ENCODE peak calls at places on chromosomes 13 and 19, in ten cellular contexts. V is small intestine; X is breast epithelium; P is mesenchymal stem cell; F is adrenal gland; N is tibial nerve; S is CD4-positive, CD25-positive, alpha-beta regulatory T cell; I is ovary; L is CD4-positive, alpha-beta memory T cell; J is H7. Y is an unnamed sample.
A peak's percentile ranks its signal among the peaks of the same experiment; 100 is the strongest.

GRCh38 chr19:51123381-51124186 is 1.1 kb upstream of the SIGLEC9 start:
- DNase-seq in P (no peak), S (peak; percentile 74), X (no peak), I (no peak), F (no peak), J (no peak), V (no peak), L (peak; percentile 69), N (no peak), Y (peak; percentile 61)

GRCh38 chr19:46821512-46822359 is 28.9 kb downstream of the AP2S1 start:
- DNase-seq in J (peak; percentile 29), P (no peak), N (no peak), I (no peak), V (peak; percentile 24), X (no peak), S (peak; percentile 49), L (peak; percentile 60), F (no peak), Y (peak; percentile 55)

GRCh38 chr13:95627590-95627989 is 16.9 kb downstream of the DZIP1 start:
- DNase-seq in S (no peak), X (no peak), L (no peak), V (no peak), P (peak; percentile 14), F (no peak), I (no peak), J (no peak), N (no peak), Y (no peak)

GRCh38 chr13:113886561-113887112 is 22.8 kb upstream of the GAS6 start:
- DNase-seq in I (no peak), V (no peak), S (no peak), N (no peak), P (no peak), L (no peak), X (no peak), J (no peak), F (no peak), Y (no peak)

GRCh38 chr19:6632002-6632621 is 37.8 kb downstream of the TNFSF14 start:
- DNase-seq in N (peak; percentile 62), L (peak; percentile 82), V (peak; percentile 83), S (peak; percentile 83), F (peak; percentile 79), X (peak; percentile 52), P (peak; percentile 57), I (peak; percentile 58), J (peak; percentile 80), Y (no peak)

GRCh38 chr13:112067121-112067741 is at the start of gene SOX1:
- DNase-seq in N (no peak), P (no peak), J (peak; percentile 80), L (no peak), F (no peak), I (no peak), S (no peak), X (no peak), V (no peak), Y (no peak)

GRCh38 chr13:95492044-95492801 is 60.3 kb upstream of the CLDN10 start:
- DNase-seq in N (no peak), P (no peak), I (no peak), S (no peak), X (no peak), L (no peak), F (no peak), V (peak; percentile 87), J (no peak), Y (no peak)

GRCh38 chr13:40313269-40314200 is 352.9 kb downstream of the FOXO1 start:
- DNase-seq in F (no peak), N (no peak), J (no peak), I (no peak), V (peak; percentile 24), L (no peak), P (no peak), S (no peak), X (no peak), Y (no peak)

GRCh38 chr19:13788991-13789390 is 6.3 kb upstream of the ZSWIM4 start:
- DNase-seq in X (peak; percentile 59), F (no peak), I (no peak), S (no peak), P (peak; percentile 71), J (peak; percentile 15), V (no peak), L (peak; percentile 55), N (no peak), Y (peak; percentile 67)

GRCh38 chr19:3061214-3062161 is 807 bp downstream of the TLE5 start:
- DNase-seq in I (peak; percentile 77), S (peak; percentile 90), J (peak; percentile 87), P (no peak), N (no peak), V (peak; percentile 61), X (no peak), L (peak; percentile 86), F (peak; percentile 67), Y (peak; percentile 82)

GRCh38 chr13:91572944-91573535 is 174.6 kb downstream of the GPC5 start:
- DNase-seq in S (no peak), P (no peak), X (no peak), F (no peak), V (no peak), I (no peak), L (no peak), N (no peak), J (no peak), Y (no peak)

GRCh38 chr13:93857126-93857525 is 622.4 kb downstream of the DCT start:
- DNase-seq in S (no peak), X (no peak), L (no peak), F (no peak), P (no peak), N (no peak), J (no peak), V (no peak), I (no peak), Y (no peak)

GRCh38 chr13:27375686-27376326 is 48.6 kb upstream of the GTF3A start:
- DNase-seq in N (no peak), V (peak; percentile 49), S (peak; percentile 23), L (peak; percentile 40), P (peak; percentile 73), X (no peak), I (peak; percentile 38), F (peak; percentile 59), J (peak; percentile 89), Y (peak; percentile 81)

GRCh38 chr13:80132741-80133601 is 208.0 kb downstream of the SPRY2 start:
- DNase-seq in P (peak; percentile 93), S (no peak), L (no peak), X (peak; percentile 53), F (peak; percentile 53), N (peak; percentile 13), V (peak; percentile 94), J (no peak), I (peak; percentile 22), Y (no peak)

GRCh38 chr13:113840541-113841354 is 23.1 kb downstream of the GAS6 start:
- DNase-seq in X (no peak), F (no peak), I (no peak), P (no peak), V (no peak), N (no peak), S (no peak), J (no peak), L (no peak), Y (no peak)

GRCh38 chr13:87851395-87851794 is 180.2 kb downstream of the SLITRK5 start:
- DNase-seq in I (no peak), F (no peak), X (no peak), J (no peak), V (no peak), L (no peak), N (no peak), P (no peak), S (no peak), Y (no peak)

GRCh38 chr19:50722248-50723013 is 733 bp upstream of the CLEC11A start:
- DNase-seq in P (no peak), F (no peak), X (no peak), J (peak; percentile 46), S (no peak), L (no peak), N (no peak), I (no peak), V (no peak), Y (no peak)

GRCh38 chr13:42445354-42445753 is 128.6 kb upstream of the TNFSF11 start:
- DNase-seq in I (no peak), P (no peak), L (no peak), X (no peak), V (no peak), J (no peak), S (no peak), N (no peak), F (no peak), Y (no peak)

GRCh38 chr19:35341565-35342225 is 6.0 kb upstream of the FFAR1 start:
- DNase-seq in S (no peak), J (no peak), I (no peak), F (no peak), L (no peak), V (no peak), P (no peak), N (no peak), X (no peak), Y (peak; percentile 31)
- H3K36me3 ChIP-seq in S (no peaks in the 10 kb centered on the region), J (no peaks in the 10 kb centered on the region), I (no peaks in the 10 kb centered on the region), F (no peaks in the 10 kb centered on the region), L (no peaks in the 10 kb centered on the region), V (no peaks in the 10 kb centered on the region), P (no peaks in the 10 kb centered on the region), N (no peaks in the 10 kb centered on the region), X (no peaks in the 10 kb centered on the region), Y (no peaks in the 10 kb centered on the region)

GRCh38 chr19:29844891-29845575 is 33.2 kb downstream of the CCNE1 start:
- DNase-seq in L (peak; percentile 94), S (peak; percentile 96), X (peak; percentile 91), F (peak; percentile 98), N (peak; percentile 72), V (peak; percentile 91), I (peak; percentile 93), P (peak; percentile 91), J (peak; percentile 97), Y (peak; percentile 95)
- H3K36me3 ChIP-seq in L (no peaks in the 10 kb centered on the region), S (no peaks in the 10 kb centered on the region), X (no peaks in the 10 kb centered on the region), F (no peaks in the 10 kb centered on the region), N (no peaks in the 10 kb centered on the region), V (no peaks in the 10 kb centered on the region), I (no peaks in the 10 kb centered on the region), P (no peaks in the 10 kb centered on the region), J (no peaks in the 10 kb centered on the region), Y (no peaks in the 10 kb centered on the region)

DNA sequence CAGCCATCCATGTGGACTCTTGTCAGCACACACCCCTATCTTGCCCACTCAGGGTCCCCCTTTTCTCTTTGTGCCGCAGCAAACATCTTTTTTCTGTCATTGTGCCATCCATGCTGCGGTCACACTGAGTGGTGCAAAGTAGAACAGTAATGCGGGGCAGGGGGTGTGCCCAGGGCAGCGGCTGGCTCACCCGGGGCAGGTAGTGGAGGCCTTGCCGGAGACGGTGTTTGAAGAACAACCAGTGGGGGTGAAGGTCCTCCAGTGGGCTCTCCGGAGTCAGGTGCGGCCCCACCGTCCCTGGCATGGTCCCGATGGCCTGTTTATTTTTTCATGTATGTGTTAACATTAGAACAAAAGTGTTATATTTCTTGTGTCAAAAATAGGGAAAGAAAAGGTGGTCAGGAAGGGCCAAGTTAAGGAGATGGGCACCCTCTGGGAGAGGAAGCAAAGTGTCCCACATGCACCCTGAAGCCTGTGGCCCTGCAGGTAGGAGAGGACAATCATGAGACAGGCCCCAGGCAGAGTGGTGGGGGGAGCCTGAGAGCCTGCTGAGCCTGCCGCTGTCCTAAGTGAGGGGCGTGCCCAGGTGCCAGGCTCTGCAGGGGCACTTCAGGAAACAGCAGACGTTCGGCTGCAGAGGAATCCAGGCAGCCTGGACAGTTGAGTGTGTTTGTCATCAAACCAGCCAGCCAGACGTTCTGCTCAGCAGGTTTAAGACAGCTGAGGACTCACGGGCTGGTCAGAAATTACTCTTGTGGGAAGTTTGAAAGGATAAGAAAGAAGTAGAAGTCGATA is 12.3 kb downstream of the TSSK6 start:
- DNase-seq in L (no peak), N (no peak), V (no peak), X (no peak), F (no peak), J (no peak), P (no peak), S (no peak), I (no peak), Y (no peak)
- H3K36me3 ChIP-seq in L (peaks cover 84% of the 10 kb centered on the region), N (peaks cover 10% of the 10 kb centered on the region), V (peaks cover 52% of the 10 kb centered on the region), X (peaks cover 17% of the 10 kb centered on the region), F (no peaks in the 10 kb centered on the region), J (peaks cover 28% of the 10 kb centered on the region), P (peaks cover 100% of the 10 kb centered on the region), S (peaks cover 91% of the 10 kb centered on the region), I (no peaks in the 10 kb centered on the region), Y (no peaks in the 10 kb centered on the region)

GRCh38 chr19:20413705-20414104 is 151.9 kb downstream of the ZNF737 start:
- DNase-seq in I (no peak), J (no peak), P (no peak), F (no peak), X (no peak), N (no peak), L (no peak), S (no peak), V (no peak), Y (no peak)
- H3K36me3 ChIP-seq in I (no peaks in the 10 kb centered on the region), J (peaks cover 15% of the 10 kb centered on the region), P (peaks cover 41% of the 10 kb centered on the region), F (no peaks in the 10 kb centered on the region), X (no peaks in the 10 kb centered on the region), N (no peaks in the 10 kb centered on the region), L (no peaks in the 10 kb centered on the region), S (peaks cover 14% of the 10 kb centered on the region), V (no peaks in the 10 kb centered on the region), Y (peaks cover 4% of the 10 kb centered on the region)